ENCODE peak calls at places on chromosomes 4 and X, in five cellular contexts. L is cardiac fibroblast; X is NCI-H146; R is activated naive CD8-positive, alpha-beta T cell treated with anti-CD3 and anti-CD28 coated beads, Interleukin-2, amount 50 U/mL, for 24 hours; G is T1000. Y is an unnamed sample.

GRCh38 chr4:152850377-152850776 is 70.6 kb downstream of the ARFIP1 start:
- DNase-seq in L (peak; percentile 82), X (no peak), R (peak; percentile 37), G (no peak), Y (no peak)

GRCh38 chr4:85005865-85006377 is 39.4 kb upstream of the WDFY3 start:
- DNase-seq in L (peak; percentile 89), X (no peak), R (no peak), G (peak; percentile 50), Y (peak; percentile 85)

GRCh38 chr4:140176735-140177134 is 22.8 kb upstream of the MAML3 start:
- DNase-seq in L (peak; percentile 58), X (no peak), R (no peak), G (no peak), Y (no peak)

GRCh38 chrX:132591719-132592275 is 103.0 kb upstream of the MBNL3 start:
- DNase-seq in L (no peak), X (peak; percentile 92), R (no peak), G (no peak), Y (no peak)

GRCh38 chr4:100022792-100023222 is 72.7 kb upstream of the H2AZ1 start:
- DNase-seq in L (no peak), X (peak; percentile 1), R (no peak), G (no peak), Y (no peak)

GRCh38 chr4:182495111-182495510 is 251.9 kb downstream of the TENM3 start:
- DNase-seq in L (no peak), X (no peak), R (no peak), G (no peak), Y (no peak)

GRCh38 chr4:79325864-79326328 is at the start of gene NAA11:
- DNase-seq in L (no peak), X (no peak), R (no peak), G (no peak), Y (no peak)

GRCh38 chr4:62544428-62544827 is 1344.3 kb downstream of the ADGRL3 start:
- DNase-seq in L (peak; percentile 29), X (no peak), R (no peak), G (no peak), Y (no peak)

GRCh38 chrX:9708923-9709553 is 56.6 kb downstream of the GPR143 start:
- DNase-seq in L (peak; percentile 71), X (peak; percentile 46), R (peak; percentile 73), G (no peak), Y (peak; percentile 27)

GRCh38 chr4:167456619-167457018 is 222.3 kb upstream of the SPOCK3 start:
- DNase-seq in L (no peak), X (no peak), R (no peak), G (no peak), Y (no peak)

GRCh38 chr4:2728221-2728620 is 27.9 kb downstream of the TNIP2 start:
- DNase-seq in L (no peak), X (no peak), R (no peak), G (no peak), Y (no peak)

GRCh38 chr4:90246841-90247240 is 119.6 kb downstream of the CCSER1 start:
- DNase-seq in L (no peak), X (no peak), R (no peak), G (no peak), Y (no peak)

GRCh38 chrX:19683358-19683757 is 168.1 kb upstream of the MAP3K15 start:
- DNase-seq in L (no peak), X (no peak), R (no peak), G (no peak), Y (no peak)

GRCh38 chr4:41256131-41256739 is 493 bp upstream of the UCHL1 start:
- DNase-seq in L (peak; percentile 36), X (peak; percentile 60), R (no peak), G (no peak), Y (no peak)

GRCh38 chr4:929970-930625 is 2.0 kb downstream of the GAK start:
- DNase-seq in L (peak; percentile 19), X (no peak), R (no peak), G (no peak), Y (no peak)

GRCh38 chr4:13910556-13910955 is 283.0 kb upstream of the BOD1L1 start:
- DNase-seq in L (no peak), X (no peak), R (no peak), G (no peak), Y (no peak)

GRCh38 chrX:46574337-46574940 is 874 bp downstream of the CHST7 start:
- DNase-seq in L (peak; percentile 44), X (peak; percentile 72), R (peak; percentile 20), G (no peak), Y (no peak)

GRCh38 chrX:45351478-45351877 is 150.8 kb upstream of the DIPK2B start:
- DNase-seq in L (peak; percentile 72), X (no peak), R (no peak), G (no peak), Y (peak; percentile 35)

GRCh38 chr4:23654791-23655190 is 235.1 kb downstream of the PPARGC1A start:
- DNase-seq in L (peak; percentile 1), X (no peak), R (no peak), G (no peak), Y (peak; percentile 0)

GRCh38 chr4:80407246-80407645 is 71.7 kb downstream of the CFAP299 start:
- DNase-seq in L (peak; percentile 54), X (no peak), R (no peak), G (no peak), Y (peak; percentile 95)

GRCh38 chr4:178415925-178416324 is 973.7 kb upstream of the AGA start:
- DNase-seq in L (no peak), X (peak; percentile 84), R (no peak), G (no peak), Y (no peak)

GRCh38 chr4:112927544-112927943 is 121.9 kb upstream of the ANK2 start:
- DNase-seq in L (peak; percentile 18), X (no peak), R (no peak), G (no peak), Y (no peak)

GRCh38 chr4:186144180-186144579 is 39.7 kb downstream of the FAM149A start:
- DNase-seq in L (peak; percentile 53), X (peak; percentile 28), R (peak; percentile 14), G (no peak), Y (peak; percentile 6)

GRCh38 chr4:95867919-95868318 is 28.0 kb downstream of the PDHA2 start:
- DNase-seq in L (peak; percentile 29), X (no peak), R (no peak), G (no peak), Y (no peak)

GRCh38 chr4:94517492-94517891 is 65.8 kb downstream of the PDLIM5 start:
- DNase-seq in L (peak; percentile 23), X (no peak), R (no peak), G (no peak), Y (no peak)

GRCh38 chrX:110210417-110211139 is 107.3 kb downstream of the AMMECR1 start:
- DNase-seq in L (peak; percentile 87), X (peak; percentile 48), R (no peak), G (no peak), Y (no peak)

GRCh38 chr4:14871676-14872430 is 130.4 kb upstream of the CPEB2 start:
- DNase-seq in L (peak; percentile 11), X (peak; percentile 93), R (peak; percentile 38), G (peak; percentile 25), Y (no peak)

GRCh38 chr4:107519057-107519456 is 201.0 kb downstream of the PAPSS1 start:
- DNase-seq in L (peak; percentile 34), X (no peak), R (no peak), G (no peak), Y (peak; percentile 16)

GRCh38 chrX:129875669-129876068 is 30.3 kb upstream of the UTP14A start:
- DNase-seq in L (peak; percentile 80), X (no peak), R (no peak), G (no peak), Y (peak; percentile 65)

GRCh38 chr4:2837110-2837903 is 6.3 kb upstream of the ADD1 start:
- DNase-seq in L (no peak), X (no peak), R (no peak), G (no peak), Y (no peak)

GRCh38 chrX:42825201-42825600 is 47.2 kb upstream of the PPP1R2C start:
- DNase-seq in L (no peak), X (no peak), R (no peak), G (no peak), Y (no peak)

Y was measured in stromal cell of bone marrow.